ENCODE peak calls at places on chromosomes 3 and 15, in seven cellular contexts. O is heart left ventricle; C is aorta; J is lung; M is tibial artery; L is WERI-Rb-1; K is effector memory CD4-positive, alpha-beta T cell. I is an unnamed sample.

GRCh38 chr3:171187706-171188290 is 161.3 kb upstream of the SLC2A2 start:
- DNase-seq in O (no peak), C (no peak), L (peak; percentile 24), K (no peak), J (no peak), M (no peak), I (no peak)

GRCh38 chr15:101172421-101173097 is 79.3 kb downstream of the CHSY1 start:
- DNase-seq in C (no peak), M (no peak), K (no peak), O (no peak), J (no peak), L (peak; percentile 84), I (no peak)

GRCh38 chr15:40737048-40737447 is 18.0 kb downstream of the RMDN3 start:
- DNase-seq in C (no peak), M (no peak), L (no peak), O (no peak), J (no peak), K (no peak), I (no peak)

GRCh38 chr3:149401215-149401925 is 23.9 kb upstream of the TM4SF1 start:
- DNase-seq in C (no peak), K (no peak), O (no peak), M (no peak), L (no peak), J (no peak), I (no peak)

GRCh38 chr3:15805756-15806266 is 8.0 kb upstream of the ANKRD28 start:
- DNase-seq in J (no peak), C (no peak), L (no peak), K (no peak), M (no peak), O (no peak), I (no peak)

GRCh38 chr3:51319271-51319670 is 65.8 kb upstream of the MANF start:
- DNase-seq in L (no peak), C (no peak), K (no peak), J (no peak), O (no peak), M (no peak), I (no peak)

GRCh38 chr3:197956626-197956988 is 3.4 kb upstream of the LMLN start:
- DNase-seq in K (no peak), C (no peak), J (no peak), M (no peak), L (no peak), O (no peak), I (no peak)

GRCh38 chr3:160278210-160278609 is 53.0 kb downstream of the C3orf80 start:
- DNase-seq in C (no peak), M (no peak), L (peak; percentile 14), O (no peak), J (no peak), K (no peak), I (no peak)

GRCh38 chr15:82891025-82891390 is 61.5 kb downstream of the HOMER2 start:
- DNase-seq in C (no peak), M (no peak), J (no peak), O (no peak), K (no peak), L (no peak), I (no peak)

GRCh38 chr15:35963316-35963715 is 417.4 kb upstream of the DPH6 start:
- DNase-seq in C (no peak), J (no peak), M (no peak), O (no peak), L (no peak), K (no peak), I (no peak)

GRCh38 chr3:36362973-36363372 is 17.3 kb upstream of the STAC start:
- DNase-seq in M (no peak), L (no peak), J (no peak), K (no peak), O (no peak), C (no peak), I (no peak)

GRCh38 chr3:145649368-145649887 is 511.6 kb downstream of the PLOD2 start:
- DNase-seq in C (no peak), O (no peak), L (no peak), K (no peak), J (no peak), M (no peak), I (no peak)

GRCh38 chr15:64067564-64068030 is 21.3 kb upstream of the DAPK2 start:
- DNase-seq in K (peak; percentile 34), M (peak; percentile 59), O (no peak), C (no peak), J (peak; percentile 70), L (peak; percentile 63), I (peak; percentile 25)

GRCh38 chr3:173976281-173976680 is 578.7 kb downstream of the NLGN1 start:
- DNase-seq in J (no peak), O (no peak), M (no peak), K (no peak), L (no peak), C (no peak), I (no peak)

GRCh38 chr3:116059421-116060096 is 385.7 kb downstream of the LSAMP start:
- DNase-seq in C (no peak), O (no peak), J (no peak), L (no peak), K (no peak), M (no peak), I (no peak)

GRCh38 chr3:66163222-66163621 is 57.6 kb upstream of the SLC25A26 start:
- DNase-seq in J (no peak), K (no peak), M (no peak), O (no peak), L (no peak), C (no peak), I (no peak)

GRCh38 chr3:57890874-57891273 is 117.3 kb upstream of the FLNB start:
- DNase-seq in L (no peak), M (no peak), K (no peak), J (no peak), C (no peak), O (no peak), I (no peak)
- H3K4me3 ChIP-seq in L (no peak overlapping the region), M (peak overlapping the region; percentile 57), K (no peak overlapping the region), J (no peak overlapping the region), C (no peak overlapping the region), O (peak overlapping the region; percentile 28), I (peak overlapping the region; percentile 68)

GRCh38 chr15:78675617-78676360 is 34.8 kb upstream of the CHRNB4 start:
- DNase-seq in J (no peak), O (no peak), L (no peak), C (peak; percentile 41), M (no peak), K (no peak), I (no peak)
- H3K27me3 ChIP-seq in J (no peaks in the 10 kb centered on the region), O (no peaks in the 10 kb centered on the region), L (no peaks in the 10 kb centered on the region), C (no peaks in the 10 kb centered on the region), M (no peaks in the 10 kb centered on the region), K (no peaks in the 10 kb centered on the region), I (no peaks in the 10 kb centered on the region)

GRCh38 chr3:29313074-29313473 is 32.2 kb downstream of the RBMS3 start:
- DNase-seq in O (no peak), J (no peak), C (no peak), M (no peak), L (no peak), K (no peak), I (no peak)
- H3K4me3 ChIP-seq in O (no peak overlapping the region), J (no peak overlapping the region), C (no peak overlapping the region), M (no peak overlapping the region), L (no peak overlapping the region), K (no peak overlapping the region), I (no peak overlapping the region)

GRCh38 chr15:41873711-41874110 is 20.1 kb downstream of the SPTBN5 start:
- DNase-seq in O (no peak), J (no peak), K (no peak), L (no peak), C (no peak), M (no peak), I (no peak)
- H3K27me3 ChIP-seq in O (no peaks in the 10 kb centered on the region), J (no peaks in the 10 kb centered on the region), K (no peaks in the 10 kb centered on the region), L (no peaks in the 10 kb centered on the region), C (no peaks in the 10 kb centered on the region), M (no peaks in the 10 kb centered on the region), I (no peaks in the 10 kb centered on the region)

DNA sequence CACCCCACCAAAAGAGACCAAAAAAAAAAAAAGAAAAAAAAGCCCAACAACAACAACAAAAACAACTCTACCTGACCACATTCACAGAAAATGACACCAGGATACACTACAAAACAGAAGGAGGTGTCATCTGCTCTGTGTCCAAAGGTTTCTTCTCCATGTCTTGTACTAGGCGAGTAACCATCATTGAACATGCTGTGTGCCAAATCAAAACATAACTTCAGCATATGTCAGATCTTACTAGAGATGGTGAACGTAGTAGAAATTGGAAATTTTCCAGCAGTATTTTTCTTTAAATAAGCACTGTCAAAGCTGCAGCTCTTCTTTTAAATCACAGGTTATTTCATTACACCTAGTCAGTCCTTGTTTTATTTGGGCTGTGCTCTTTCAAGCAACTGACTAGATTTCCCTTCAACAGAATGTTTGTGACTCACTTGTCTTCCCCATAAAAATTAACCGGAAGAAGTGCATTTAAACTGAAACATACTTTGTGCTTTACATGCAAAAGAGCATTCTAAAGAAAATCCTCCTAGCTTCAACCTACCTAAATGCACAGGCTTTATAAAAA is 46.5 kb downstream of the MSL2 start:
- DNase-seq in J (no peak), L (no peak), M (no peak), O (no peak), K (no peak), C (no peak), I (no peak)
- H3K4me3 ChIP-seq in J (no peak overlapping the region), L (no peak overlapping the region), M (no peak overlapping the region), O (no peak overlapping the region), K (no peak overlapping the region), C (no peak overlapping the region), I (no peak overlapping the region)

DNA sequence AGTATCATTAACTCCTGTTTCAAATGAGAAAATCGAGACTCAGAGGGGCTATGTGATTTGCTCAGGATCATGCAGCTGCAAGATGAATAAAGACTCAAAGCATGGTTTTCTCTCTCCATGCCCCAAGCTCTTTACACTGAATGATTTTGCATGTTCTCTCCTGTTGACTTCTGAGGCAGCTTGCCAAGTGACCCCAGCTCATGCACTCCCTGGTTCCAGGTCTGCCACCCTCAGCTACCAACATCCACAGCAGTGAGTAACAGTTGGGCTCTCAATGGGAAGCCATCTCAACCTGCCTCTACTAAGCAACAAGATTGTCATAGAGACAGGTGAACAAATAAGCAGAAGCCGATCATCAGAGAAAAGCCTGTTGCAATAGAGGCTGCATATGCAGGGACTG is 116.9 kb upstream of the GADL1 start:
- DNase-seq in O (no peak), J (no peak), K (no peak), M (no peak), L (no peak), C (no peak), I (no peak)
- H3K27me3 ChIP-seq in O (no peaks in the 10 kb centered on the region), J (no peaks in the 10 kb centered on the region), K (no peaks in the 10 kb centered on the region), M (no peaks in the 10 kb centered on the region), L (no peaks in the 10 kb centered on the region), C (no peaks in the 10 kb centered on the region), I (no peaks in the 10 kb centered on the region)

DNA sequence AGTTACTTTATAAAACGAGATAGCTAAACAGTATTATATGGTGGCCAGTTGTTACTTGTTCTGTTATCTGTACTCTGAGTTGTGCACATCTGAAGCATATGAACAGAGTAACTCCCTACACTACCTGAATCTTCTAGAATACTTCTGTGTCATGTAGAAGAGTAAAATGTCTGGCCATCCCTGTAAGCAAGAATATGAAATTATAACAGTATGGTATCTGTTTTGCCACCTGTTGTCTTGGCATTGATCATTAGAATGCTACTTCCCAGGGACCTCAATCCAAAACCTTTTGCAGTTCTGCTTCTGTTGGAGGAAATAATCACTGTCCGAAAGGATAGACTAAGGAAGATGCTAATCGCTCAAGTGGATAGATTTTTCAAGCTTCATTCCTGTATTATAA is 1.9 kb downstream of the TEX9 start:
- DNase-seq in L (no peak), C (no peak), M (no peak), O (no peak), K (no peak), J (no peak), I (no peak)
- H3K4me3 ChIP-seq in L (no peak overlapping the region), C (no peak overlapping the region), M (no peak overlapping the region), O (no peak overlapping the region), K (no peak overlapping the region), J (no peak overlapping the region), I (no peak overlapping the region)

I was measured in left ventricle myocardium inferior.